ENCODE peak calls at places on chromosomes 11 and 22, in nine cellular contexts. G, D, Y, I, B, L, V, F and S are unnamed samples.

GRCh38 chr22:39150848-39151215 is 1.6 kb downstream of the CBX7 start:
- DNase-seq in I (no peak), D (no peak), G (no peak), V (no peak), F (peak; percentile 48), Y (no peak), B (no peak), L (no peak), S (no peak)

GRCh38 chr11:77883775-77884174 is 62.8 kb downstream of the AAMDC start:
- DNase-seq in V (no peak), D (no peak), F (no peak), G (no peak), Y (no peak), I (no peak), L (no peak), B (no peak), S (no peak)

GRCh38 chr22:36419912-36420882 is 32.4 kb upstream of the MYH9 start:
- DNase-seq in F (no peak), L (no peak), B (no peak), G (no peak), D (no peak), Y (no peak), V (no peak), I (peak; percentile 71), S (no peak)

GRCh38 chr22:50008151-50009040 is 4.2 kb downstream of the IL17REL start:
- DNase-seq in L (no peak), Y (no peak), G (no peak), F (no peak), V (peak; percentile 43), D (peak; percentile 8), I (no peak), B (no peak), S (no peak)

GRCh38 chr22:19795617-19796008 is 35.0 kb downstream of the TBX1 start:
- DNase-seq in D (no peak), B (no peak), V (peak; percentile 30), L (no peak), F (no peak), G (no peak), I (no peak), Y (no peak), S (no peak)

GRCh38 chr22:37169947-37170688 is 17.9 kb downstream of the C1QTNF6 start:
- DNase-seq in G (no peak), L (no peak), D (no peak), V (peak; percentile 20), I (no peak), F (no peak), B (no peak), Y (no peak), S (no peak)

GRCh38 chr11:93652161-93652597 is 9.3 kb upstream of the CEP295 start:
- DNase-seq in F (peak; percentile 49), L (peak; percentile 36), D (no peak), I (peak; percentile 30), B (no peak), Y (peak; percentile 37), G (peak; percentile 30), V (no peak), S (no peak)

GRCh38 chr11:61793084-61793828 is 545 bp downstream of the FEN1 start:
- DNase-seq in V (no peak), I (no peak), F (no peak), D (no peak), L (no peak), Y (peak; percentile 50), B (no peak), G (peak; percentile 30), S (no peak)

GRCh38 chr11:71117311-71117710 is 135.1 kb downstream of the SHANK2 start:
- DNase-seq in B (no peak), L (no peak), V (no peak), G (no peak), F (no peak), I (no peak), Y (no peak), D (no peak), S (peak; percentile 61)

GRCh38 chr22:46370584-46371373 is 35.3 kb downstream of the TRMU start:
- DNase-seq in B (no peak), Y (no peak), I (no peak), D (no peak), G (peak; percentile 19), F (peak; percentile 81), V (no peak), L (no peak), S (no peak)

GRCh38 chr22:24380220-24381218 is 46.9 kb upstream of the ADORA2A start:
- DNase-seq in Y (no peak), I (no peak), G (no peak), L (no peak), D (no peak), F (no peak), V (no peak), B (no peak), S (no peak)

GRCh38 chr11:64289011-64289564 is 2.0 kb upstream of the KCNK4 start:
- DNase-seq in F (no peak), L (no peak), Y (no peak), G (no peak), V (no peak), D (no peak), I (no peak), B (no peak), S (no peak)

DNA sequence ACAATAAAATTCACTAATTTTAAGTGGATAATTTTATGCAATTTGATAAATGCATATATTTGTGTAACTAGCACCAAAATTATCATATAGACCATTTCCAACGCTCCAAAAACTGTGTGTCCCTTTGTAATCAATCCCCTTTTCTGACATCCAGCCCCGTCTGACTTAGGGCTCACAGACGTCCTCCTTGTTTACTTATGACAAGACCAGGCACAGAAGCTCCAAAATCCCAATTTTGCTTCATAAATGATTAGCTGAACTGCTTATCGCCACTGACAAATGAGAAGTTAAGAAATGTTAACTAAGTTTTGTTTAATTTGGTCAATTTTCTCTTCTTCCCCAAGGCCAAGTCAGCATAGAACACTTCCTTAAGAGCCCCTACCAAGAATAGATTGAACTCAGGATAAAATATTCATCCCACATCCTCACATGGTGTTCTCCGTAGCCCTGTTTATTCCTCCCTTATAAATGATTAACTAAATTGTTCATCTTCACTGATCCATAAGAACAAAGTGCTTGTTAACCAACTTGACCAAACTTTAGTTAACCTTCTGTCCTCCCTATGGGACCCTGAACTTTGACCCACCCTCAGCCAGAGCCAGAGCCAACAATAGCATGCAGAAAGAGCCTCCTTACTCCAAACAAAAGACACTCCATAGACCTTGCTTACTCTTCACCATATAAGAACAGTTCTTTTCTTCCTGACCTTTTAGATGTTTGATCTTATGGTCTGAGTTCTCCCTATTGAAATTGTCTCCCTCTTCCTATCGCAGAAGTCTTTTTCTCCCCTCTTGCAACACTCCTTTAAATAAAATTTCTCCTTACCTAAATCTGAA is 30.8 kb upstream of the GLYAT start:
- DNase-seq in D (no peak), Y (no peak), F (no peak), V (no peak), I (no peak), B (no peak), G (no peak), L (no peak), S (no peak)
- H3K4me1 ChIP-seq in D (no peaks in the 10 kb centered on the region), Y (no peaks in the 10 kb centered on the region), F (no peaks in the 10 kb centered on the region), V (no peaks in the 10 kb centered on the region), I (no peaks in the 10 kb centered on the region), B (no peaks in the 10 kb centered on the region), G (no peaks in the 10 kb centered on the region), L (no peaks in the 10 kb centered on the region), S (no peaks in the 10 kb centered on the region)

DNA sequence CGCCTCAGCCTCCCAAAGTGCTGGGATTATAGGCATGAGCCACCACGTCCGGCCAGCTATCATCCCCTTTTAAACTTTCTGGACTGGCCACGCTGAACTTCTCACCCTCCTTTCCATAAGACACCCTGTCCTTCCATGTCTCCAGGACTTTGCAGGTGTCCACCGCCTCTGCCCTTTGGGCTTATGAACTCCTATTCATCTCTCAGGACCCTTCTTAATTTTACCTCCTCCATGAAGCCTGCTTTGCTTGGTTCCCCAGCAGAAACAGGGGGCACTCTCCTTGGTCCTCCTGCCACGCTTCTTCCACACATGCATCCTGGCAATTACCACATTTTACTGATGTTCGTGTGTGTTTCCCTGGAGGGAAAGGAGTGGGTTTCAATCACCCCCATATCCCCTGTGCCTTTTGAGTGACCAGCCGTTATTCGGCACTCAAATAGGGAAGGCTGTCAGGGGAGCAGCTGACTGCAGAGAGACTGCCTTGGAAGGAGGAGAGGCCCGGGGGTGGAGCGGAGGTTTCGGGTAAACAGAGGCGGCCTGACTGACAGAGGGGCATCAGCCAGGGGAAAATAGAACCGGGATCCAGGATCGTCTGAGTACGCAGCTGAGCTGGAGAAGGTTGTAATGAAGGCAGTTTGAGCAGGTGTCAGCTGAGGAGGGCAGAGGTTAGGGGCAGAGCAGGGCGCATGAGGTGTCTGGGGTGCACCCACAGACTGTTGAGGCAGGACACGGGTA is 27.1 kb upstream of the CHKA start:
- DNase-seq in L (no peak), G (no peak), Y (no peak), D (no peak), F (no peak), V (no peak), B (no peak), I (no peak), S (no peak)
- H3K4me1 ChIP-seq in L (peaks cover 18% of the 10 kb centered on the region), G (no peaks in the 10 kb centered on the region), Y (no peaks in the 10 kb centered on the region), D (peaks cover 25% of the 10 kb centered on the region), F (no peaks in the 10 kb centered on the region), V (peaks cover 35% of the 10 kb centered on the region), B (no peaks in the 10 kb centered on the region), I (peaks cover 23% of the 10 kb centered on the region), S (no peaks in the 10 kb centered on the region)

GRCh38 chr11:121456816-121457431 is 4.2 kb upstream of the SORL1-AS1 start:
- DNase-seq in V (no peak), Y (no peak), L (no peak), G (no peak), D (no peak), B (no peak), I (no peak), F (no peak), S (no peak)

GRCh38 chr11:121460941-121461514 is 8.3 kb upstream of the SORL1-AS1 start:
- DNase-seq in L (no peak), D (no peak), B (no peak), G (no peak), V (no peak), I (no peak), F (no peak), Y (no peak), S (no peak)

GRCh38 chr11:121461843-121462242 is 9.1 kb upstream of the SORL1-AS1 start:
- DNase-seq in D (no peak), Y (no peak), B (no peak), G (no peak), V (no peak), L (no peak), F (no peak), I (no peak), S (no peak)

GRCh38 chr11:121459413-121460041 is 6.8 kb upstream of the SORL1-AS1 start:
- DNase-seq in V (no peak), L (no peak), I (no peak), F (peak; percentile 75), G (no peak), B (no peak), Y (no peak), D (no peak), S (no peak)

DNA sequence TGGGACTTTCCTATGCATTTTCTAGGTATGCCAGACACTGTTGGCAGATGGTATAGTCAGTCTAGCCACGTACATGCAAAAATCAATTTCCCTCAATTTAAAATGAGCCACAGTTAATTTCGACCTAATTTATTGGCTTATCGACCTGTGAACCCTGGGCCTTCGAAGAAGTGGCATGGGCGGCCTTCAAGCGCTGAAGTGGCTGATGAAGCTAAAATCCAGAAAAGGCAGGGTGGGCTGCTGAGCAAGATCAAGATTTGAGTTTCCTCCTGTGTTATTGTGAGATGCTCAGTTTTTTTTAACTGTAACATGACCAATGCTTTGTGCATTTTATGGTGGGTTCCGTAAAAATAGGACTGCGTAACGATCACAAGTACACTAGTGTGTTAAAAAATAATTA is 5.8 kb upstream of the SORL1-AS1 start:
- DNase-seq in V (no peak), I (no peak), D (no peak), Y (no peak), G (no peak), F (no peak), B (no peak), L (no peak), S (no peak)
- H3K4me1 ChIP-seq in V (no peaks in the 10 kb centered on the region), I (no peaks in the 10 kb centered on the region), D (no peaks in the 10 kb centered on the region), Y (peaks cover 32% of the 10 kb centered on the region), G (no peaks in the 10 kb centered on the region), F (peaks cover 99% of the 10 kb centered on the region), B (peaks cover 22% of the 10 kb centered on the region), L (no peaks in the 10 kb centered on the region), S (peaks cover 2% of the 10 kb centered on the region)

GRCh38 chr22:22368516-22368915 is 123.9 kb downstream of the VPREB1 start:
- DNase-seq in F (no peak), L (no peak), I (no peak), G (no peak), Y (no peak), V (no peak), B (no peak), D (no peak), S (no peak)
- H3K4me1 ChIP-seq in F (no peaks in the 10 kb centered on the region), L (no peaks in the 10 kb centered on the region), I (peaks cover 34% of the 10 kb centered on the region), G (no peaks in the 10 kb centered on the region), Y (peaks cover 7% of the 10 kb centered on the region), V (no peaks in the 10 kb centered on the region), B (no peaks in the 10 kb centered on the region), D (peaks cover 27% of the 10 kb centered on the region), S (no peaks in the 10 kb centered on the region)